ENCODE peak calls at places on chromosome 16, in four cellular contexts. Y is H1, I is SK-N-SH, T is K562. D is an unnamed sample.

GRCh38 chr16:19291459-19291858 is 5.9 kb downstream of the CLEC19A start:
- DNase-seq in T (no peak), I (no peak), Y (no peak), D (no peak)

GRCh38 chr16:12228607-12229499 is 252.3 kb downstream of the SNX29 start:
- DNase-seq in Y (peak; percentile 80), I (peak; percentile 63), T (peak; percentile 69), D (no peak)

GRCh38 chr16:67782567-67783352 is 23.6 kb downstream of the RANBP10 start:
- DNase-seq in I (no peak), T (no peak), Y (no peak), D (no peak)

GRCh38 chr16:84692451-84692850 is 7.3 kb upstream of the USP10 start:
- DNase-seq in I (no peak), T (no peak), Y (no peak), D (no peak)

GRCh38 chr16:8855051-8855786 is 13.6 kb downstream of the CARHSP1 start:
- DNase-seq in Y (peak; percentile 61), I (peak; percentile 23), T (peak; percentile 54), D (no peak)

GRCh38 chr16:20911361-20911760 is 10.8 kb downstream of the LYRM1 start:
- DNase-seq in I (no peak), Y (no peak), T (no peak), D (no peak)

GRCh38 chr16:565420-566330 is 1.1 kb upstream of the NHLRC4 start:
- DNase-seq in T (peak; percentile 38), I (peak; percentile 98), Y (no peak), D (no peak)

GRCh38 chr16:84810518-84811273 is 9.1 kb upstream of the CRISPLD2 start:
- DNase-seq in T (no peak), Y (no peak), I (no peak), D (peak; percentile 40)

GRCh38 chr16:53091508-53092211 is 36.9 kb downstream of the CHD9 start:
- DNase-seq in Y (no peak), I (peak; percentile 76), T (no peak), D (peak; percentile 72)

GRCh38 chr16:3730161-3731125 is 13.1 kb upstream of the TRAP1 start:
- DNase-seq in I (no peak), T (no peak), Y (no peak), D (no peak)

GRCh38 chr16:20901441-20902112 is 1.0 kb downstream of the LYRM1 start:
- DNase-seq in I (peak; percentile 66), T (peak; percentile 25), Y (peak; percentile 55), D (no peak)

GRCh38 chr16:14199199-14199598 is 128.1 kb downstream of the MRTFB start:
- DNase-seq in I (no peak), T (no peak), Y (no peak), D (no peak)

GRCh38 chr16:19375561-19376158 is 42.0 kb upstream of the TMC5 start:
- DNase-seq in Y (no peak), I (peak; percentile 77), T (peak; percentile 70), D (peak; percentile 28)

GRCh38 chr16:22732315-22732840 is 81.6 kb upstream of the HS3ST2 start:
- DNase-seq in Y (no peak), I (no peak), T (no peak), D (no peak)

GRCh38 chr16:89887243-89887642 is 13.9 kb downstream of the TCF25 start:
- DNase-seq in Y (no peak), T (no peak), I (no peak), D (no peak)

GRCh38 chr16:84738255-84739038 is 38.6 kb downstream of the USP10 start:
- DNase-seq in T (peak; percentile 76), Y (peak; percentile 91), I (peak; percentile 74), D (peak; percentile 71)

GRCh38 chr16:937311-937710 is 33.5 kb downstream of the LMF1 start:
- DNase-seq in Y (no peak), T (no peak), I (no peak), D (no peak)

GRCh38 chr16:9119795-9120194 is 28.4 kb downstream of the HAPSTR1 start:
- DNase-seq in I (no peak), T (no peak), Y (no peak), D (no peak)

GRCh38 chr16:15899538-15900100 is 11.2 kb upstream of the CEP20 start:
- DNase-seq in Y (no peak), I (no peak), T (peak; percentile 62), D (peak; percentile 65)

GRCh38 chr16:17304124-17304813 is 166.5 kb downstream of the XYLT1 start:
- DNase-seq in I (no peak), T (no peak), Y (no peak), D (no peak)

GRCh38 chr16:52450906-52451305 is 96.0 kb downstream of the TOX3 start:
- DNase-seq in I (no peak), Y (no peak), T (no peak), D (no peak)

GRCh38 chr16:85375282-85375681 is 237.8 kb upstream of the GSE1 start:
- DNase-seq in Y (no peak), T (no peak), I (no peak), D (no peak)

GRCh38 chr16:66395806-66396555 is 29.5 kb downstream of the CDH5 start:
- DNase-seq in T (no peak), I (no peak), Y (no peak), D (no peak)

GRCh38 chr16:3661311-3661710 is 6.8 kb downstream of the DNASE1 start:
- DNase-seq in I (no peak), Y (no peak), T (no peak), D (no peak)

GRCh38 chr16:68857479-68857878 is 14.1 kb downstream of the TANGO6 start:
- DNase-seq in I (no peak), T (no peak), Y (no peak), D (no peak)

GRCh38 chr16:80356365-80356764 is 184.4 kb upstream of the DYNLRB2 start:
- DNase-seq in I (no peak), Y (no peak), T (no peak), D (no peak)

GRCh38 chr16:28091706-28092105 is 28.2 kb upstream of the GSG1L start:
- DNase-seq in I (no peak), Y (no peak), T (no peak), D (no peak)

GRCh38 chr16:88077328-88078108 is 126.3 kb downstream of the BANP start:
- DNase-seq in Y (no peak), I (peak; percentile 75), T (no peak), D (no peak)
- TF ChIP-seq NRF1 in Y (no peak), I (no peak), T (no peak), D (no peak)

DNA sequence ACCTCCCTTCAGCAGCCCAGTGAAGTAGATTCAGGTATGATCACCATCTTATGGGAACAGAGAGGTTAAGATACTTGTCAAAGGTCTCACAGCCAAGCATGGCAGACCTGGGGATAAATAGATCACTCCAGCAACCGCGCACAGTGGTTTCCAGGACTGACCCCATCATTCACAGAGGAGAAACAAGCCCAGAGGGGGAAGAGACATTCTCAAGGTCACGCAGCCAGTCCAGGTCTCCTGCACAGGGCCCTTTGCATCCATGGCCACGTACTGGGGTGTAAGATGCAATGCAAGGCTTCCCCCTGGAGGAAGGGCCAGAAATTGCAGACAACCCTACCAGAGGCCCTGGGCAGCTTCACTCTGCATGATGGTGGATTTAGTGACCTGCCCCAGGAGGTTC is 19.9 kb downstream of the TLE7 start:
- DNase-seq in I (peak; percentile 36), T (peak; percentile 73), Y (peak; percentile 77), D (no peak)
- TF ChIP-seq NRF1 in I (no peak), T (no peak), Y (no peak), D (no peak)

GRCh38 chr16:86550281-86550680 is 4.8 kb downstream of the MTHFSD start:
- DNase-seq in I (no peak), T (no peak), Y (no peak), D (no peak)
- TF ChIP-seq NRF1 in I (no peak), T (no peak), Y (no peak), D (no peak)

DNA sequence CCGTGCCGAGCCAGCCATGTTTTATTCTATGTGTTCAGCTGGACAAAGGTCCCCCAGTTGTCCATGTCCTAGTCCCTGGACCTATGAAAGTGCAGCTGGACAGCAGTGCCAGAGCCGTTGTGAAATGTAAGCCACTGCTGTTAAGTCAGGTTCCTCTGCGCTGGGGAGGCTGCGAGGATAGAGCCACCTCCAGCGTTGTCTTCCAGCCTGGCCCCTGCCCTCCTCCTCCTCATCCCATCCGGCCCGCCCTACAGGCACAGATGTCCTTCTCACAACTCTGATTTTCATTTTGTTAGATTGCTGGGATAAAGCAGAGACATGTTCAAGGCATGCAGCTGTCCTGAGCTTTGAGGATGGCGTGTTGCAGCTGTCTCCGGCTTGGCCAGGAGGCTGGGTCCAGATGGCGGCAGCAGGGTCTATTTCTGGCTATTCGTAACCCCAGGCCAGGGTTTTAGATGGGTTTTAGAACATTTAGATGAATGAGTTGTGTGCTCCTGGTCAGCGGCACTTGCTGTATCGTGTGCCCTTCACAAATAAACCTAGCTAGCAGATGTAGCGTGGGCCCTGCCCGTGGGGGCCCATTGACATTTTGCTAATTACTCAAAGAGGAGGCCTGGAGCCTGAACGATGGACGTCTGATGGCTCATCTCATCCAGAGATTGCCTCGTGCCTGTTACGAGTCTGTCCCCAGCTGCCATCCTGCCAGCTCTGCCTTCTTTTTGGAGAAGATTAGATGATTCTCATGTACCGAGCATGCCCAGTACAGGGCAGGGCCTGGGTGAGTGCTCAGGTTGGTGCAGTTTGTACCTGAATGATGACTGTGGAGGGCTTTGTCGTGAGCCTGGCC is 185.8 kb downstream of the LAT start:
- DNase-seq in I (peak; percentile 70), T (no peak), Y (no peak), D (no peak)
- TF ChIP-seq NRF1 in I (no peak), T (no peak), Y (no peak), D (no peak)

DNA sequence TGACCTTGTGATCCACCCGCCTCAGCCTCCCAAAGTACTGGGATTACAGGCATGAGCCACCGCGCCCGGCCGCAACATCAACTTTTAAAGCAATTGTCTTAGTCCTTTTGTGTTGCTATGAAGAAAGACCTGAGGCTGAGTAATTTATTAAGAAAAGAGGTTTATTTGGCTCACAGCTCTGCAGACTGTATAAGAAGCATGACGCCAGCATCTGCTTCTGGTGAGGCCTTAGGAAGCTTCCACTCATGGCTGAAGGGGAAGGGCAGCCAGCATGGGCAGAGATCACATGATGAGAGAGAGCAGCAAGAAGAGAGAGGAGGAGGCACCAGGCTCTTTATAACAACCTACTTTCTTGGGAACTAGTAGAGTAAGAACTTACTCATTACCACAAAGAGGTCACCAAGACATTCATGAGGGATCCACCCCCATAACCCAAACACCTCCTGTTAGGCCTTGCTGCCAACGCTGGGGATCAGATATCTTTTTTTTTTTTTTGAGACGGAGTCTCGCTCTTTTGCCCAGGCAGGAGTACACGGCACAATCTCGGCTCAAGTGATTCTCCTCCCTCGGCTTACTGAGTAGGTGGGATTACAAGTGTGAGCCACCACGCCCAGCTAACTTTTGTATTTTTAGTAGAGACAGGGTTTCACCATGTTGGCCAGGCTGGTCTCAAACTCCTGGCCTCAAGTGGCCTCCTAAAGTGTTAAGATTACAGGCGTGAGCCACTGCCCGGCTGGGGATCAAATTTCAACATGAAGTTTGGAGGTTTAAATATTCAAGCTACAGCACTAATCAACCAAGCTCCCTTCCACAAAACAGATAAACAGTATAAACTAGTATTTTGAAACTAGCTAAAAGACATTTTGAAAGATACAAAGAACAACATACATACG is 21.4 kb upstream of the GPT2 start:
- DNase-seq in Y (no peak), T (no peak), I (no peak), D (no peak)
- TF ChIP-seq NRF1 in Y (no peak), T (no peak), I (no peak), D (no peak)

DNA sequence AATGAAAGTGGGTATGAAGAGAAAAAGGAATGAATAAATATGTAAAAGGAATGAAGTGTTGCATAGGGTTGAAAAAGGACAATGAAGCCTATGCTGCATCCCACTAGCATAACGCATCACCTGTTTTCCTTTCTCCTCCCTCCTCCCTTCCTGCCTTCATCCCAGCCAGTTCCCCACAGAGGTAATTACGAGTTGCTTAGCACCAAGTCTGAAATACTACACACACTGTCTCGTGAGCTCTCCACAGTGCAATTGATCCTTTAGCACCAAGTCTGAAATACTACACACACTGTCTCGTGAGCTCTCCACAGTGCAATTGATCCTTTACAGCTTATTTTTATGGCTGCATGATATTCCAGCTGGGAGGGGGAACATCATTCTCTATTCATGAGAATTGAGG is 1.1 kb upstream of the DRC7 start:
- DNase-seq in Y (no peak), I (no peak), T (no peak), D (no peak)
- TF ChIP-seq NRF1 in Y (no peak), I (no peak), T (no peak), D (no peak)

D was measured in GM12878.